ENCODE peak calls at places on chromosome 10, in ten cellular contexts. One of them, this sample, is unnamed. For H3K4me1, the result is how much of the 10 kb centered on the place peaks cover.

GRCh38 chr10:103820101-103821062 is 35.0 kb downstream of the SH3PXD2A start:
- DNase-seq in cardiac muscle cell: no peak
- DNase-seq in DND-41: no peak
- DNase-seq in OCI-LY7: no peak
- DNase-seq in mucosa of descending colon: no peak
- DNase-seq in PC-3: no peak
- DNase-seq in ascending aorta: peak
- DNase-seq in testis: peak
- DNase-seq in GM23338: no peak
- DNase-seq in PC-9: no peak
- DNase-seq in this sample: no peak

GRCh38 chr10:71630168-71630567 is 89.4 kb downstream of the C10orf105 start:
- DNase-seq in PC-3: no peak
- DNase-seq in mucosa of descending colon: no peak
- DNase-seq in testis: no peak
- DNase-seq in PC-9: no peak
- DNase-seq in GM23338: no peak
- DNase-seq in OCI-LY7: no peak
- DNase-seq in ascending aorta: no peak
- DNase-seq in cardiac muscle cell: no peak
- DNase-seq in DND-41: no peak
- DNase-seq in this sample: no peak

GRCh38 chr10:33139191-33139646 is 181.2 kb upstream of the ITGB1 start:
- DNase-seq in mucosa of descending colon: no peak
- DNase-seq in PC-9: no peak
- DNase-seq in GM23338: no peak
- DNase-seq in testis: no peak
- DNase-seq in cardiac muscle cell: no peak
- DNase-seq in PC-3: no peak
- DNase-seq in ascending aorta: no peak
- DNase-seq in DND-41: peak
- DNase-seq in OCI-LY7: peak
- DNase-seq in this sample: peak

GRCh38 chr10:3148041-3148440 is 24.5 kb downstream of the PITRM1 start:
- DNase-seq in PC-3: no peak
- DNase-seq in DND-41: no peak
- DNase-seq in mucosa of descending colon: no peak
- DNase-seq in testis: no peak
- DNase-seq in ascending aorta: no peak
- DNase-seq in GM23338: no peak
- DNase-seq in cardiac muscle cell: no peak
- DNase-seq in OCI-LY7: no peak
- DNase-seq in PC-9: no peak
- DNase-seq in this sample: no peak

GRCh38 chr10:49347827-49348226 is 48.1 kb downstream of the DRGX start:
- DNase-seq in mucosa of descending colon: no peak
- DNase-seq in testis: no peak
- DNase-seq in DND-41: no peak
- DNase-seq in PC-9: no peak
- DNase-seq in ascending aorta: no peak
- DNase-seq in GM23338: no peak
- DNase-seq in PC-3: no peak
- DNase-seq in OCI-LY7: no peak
- DNase-seq in cardiac muscle cell: no peak
- DNase-seq in this sample: no peak

GRCh38 chr10:12605580-12606405 is 256.4 kb downstream of the CAMK1D start:
- DNase-seq in cardiac muscle cell: no peak
- DNase-seq in ascending aorta: peak
- DNase-seq in OCI-LY7: peak
- DNase-seq in PC-9: peak
- DNase-seq in testis: peak
- DNase-seq in mucosa of descending colon: peak
- DNase-seq in PC-3: peak
- DNase-seq in DND-41: peak
- DNase-seq in GM23338: no peak
- DNase-seq in this sample: no peak

GRCh38 chr10:63470928-63471327 is 5.2 kb upstream of the JMJD1C start:
- DNase-seq in DND-41: no peak
- DNase-seq in cardiac muscle cell: no peak
- DNase-seq in mucosa of descending colon: no peak
- DNase-seq in PC-3: no peak
- DNase-seq in testis: no peak
- DNase-seq in ascending aorta: no peak
- DNase-seq in OCI-LY7: no peak
- DNase-seq in GM23338: no peak
- DNase-seq in PC-9: no peak
- DNase-seq in this sample: no peak

GRCh38 chr10:68105820-68106219 is 3.5 kb upstream of the MYPN start:
- DNase-seq in PC-3: peak
- DNase-seq in cardiac muscle cell: no peak
- DNase-seq in PC-9: no peak
- DNase-seq in mucosa of descending colon: no peak
- DNase-seq in ascending aorta: no peak
- DNase-seq in GM23338: no peak
- DNase-seq in testis: no peak
- DNase-seq in DND-41: no peak
- DNase-seq in OCI-LY7: no peak
- DNase-seq in this sample: no peak

GRCh38 chr10:5584895-5585516 is 60.2 kb downstream of the CALML3 start:
- DNase-seq in PC-3: peak
- DNase-seq in DND-41: no peak
- DNase-seq in cardiac muscle cell: no peak
- DNase-seq in GM23338: no peak
- DNase-seq in testis: no peak
- DNase-seq in OCI-LY7: peak
- DNase-seq in PC-9: peak
- DNase-seq in mucosa of descending colon: no peak
- DNase-seq in ascending aorta: no peak
- DNase-seq in this sample: peak

GRCh38 chr10:660413-660979 is 29.0 kb downstream of the DIP2C start:
- DNase-seq in mucosa of descending colon: peak
- DNase-seq in testis: no peak
- DNase-seq in DND-41: no peak
- DNase-seq in PC-9: no peak
- DNase-seq in cardiac muscle cell: no peak
- DNase-seq in PC-3: no peak
- DNase-seq in OCI-LY7: no peak
- DNase-seq in ascending aorta: peak
- DNase-seq in GM23338: no peak
- DNase-seq in this sample: no peak

GRCh38 chr10:69721690-69722310 is 79.9 kb upstream of the COL13A1 start:
- DNase-seq in GM23338: peak
- DNase-seq in testis: no peak
- DNase-seq in cardiac muscle cell: peak
- DNase-seq in DND-41: no peak
- DNase-seq in PC-9: no peak
- DNase-seq in PC-3: peak
- DNase-seq in mucosa of descending colon: peak
- DNase-seq in ascending aorta: no peak
- DNase-seq in OCI-LY7: no peak
- DNase-seq in this sample: peak

GRCh38 chr10:89301721-89302445 is at the start of gene IFIT2:
- DNase-seq in PC-3: peak
- DNase-seq in testis: peak
- DNase-seq in ascending aorta: no peak
- DNase-seq in DND-41: peak
- DNase-seq in OCI-LY7: peak
- DNase-seq in PC-9: peak
- DNase-seq in mucosa of descending colon: peak
- DNase-seq in cardiac muscle cell: no peak
- DNase-seq in GM23338: peak
- DNase-seq in this sample: no peak

DNA sequence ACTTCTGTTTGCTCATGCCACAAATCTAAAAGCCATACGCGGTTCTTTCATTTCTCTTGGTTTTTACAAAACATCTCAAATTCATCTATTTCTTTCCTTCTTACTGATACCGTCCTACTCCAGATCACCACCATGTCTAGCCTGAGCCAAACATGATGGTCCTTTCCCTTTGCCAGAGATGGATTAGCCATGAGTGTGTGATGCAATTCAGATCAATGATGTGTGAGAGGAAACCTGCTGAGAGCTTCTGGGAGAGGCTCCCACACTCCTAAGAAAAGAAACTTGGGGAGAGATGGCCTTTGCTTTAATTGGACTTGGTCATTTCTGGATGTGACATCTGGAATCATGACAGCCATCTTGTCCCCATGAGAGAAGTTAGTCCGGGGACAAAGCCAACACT is 367.2 kb downstream of the FGFR2 start:
- DNase-seq in PC-3: no peak
- DNase-seq in ascending aorta: no peak
- DNase-seq in mucosa of descending colon: no peak
- DNase-seq in GM23338: no peak
- DNase-seq in DND-41: no peak
- DNase-seq in PC-9: no peak
- DNase-seq in OCI-LY7: no peak
- DNase-seq in cardiac muscle cell: no peak
- DNase-seq in testis: no peak
- DNase-seq in this sample: no peak
- H3K4me1 ChIP-seq in PC-3: under half
- H3K4me1 ChIP-seq in ascending aorta: under half
- H3K4me1 ChIP-seq in mucosa of descending colon: under half
- H3K4me1 ChIP-seq in GM23338: under half
- H3K4me1 ChIP-seq in DND-41: under half
- H3K4me1 ChIP-seq in PC-9: under half
- H3K4me1 ChIP-seq in OCI-LY7: under half
- H3K4me1 ChIP-seq in cardiac muscle cell: under half
- H3K4me1 ChIP-seq in testis: under half
- H3K4me1 ChIP-seq in this sample: under half

GRCh38 chr10:90967865-90968264 is 47.0 kb upstream of the ANKRD1 start:
- DNase-seq in GM23338: no peak
- DNase-seq in PC-3: no peak
- DNase-seq in mucosa of descending colon: no peak
- DNase-seq in testis: no peak
- DNase-seq in OCI-LY7: no peak
- DNase-seq in DND-41: no peak
- DNase-seq in PC-9: no peak
- DNase-seq in ascending aorta: no peak
- DNase-seq in cardiac muscle cell: no peak
- DNase-seq in this sample: no peak

GRCh38 chr10:90965720-90966119 is 44.8 kb upstream of the ANKRD1 start:
- DNase-seq in DND-41: no peak
- DNase-seq in testis: no peak
- DNase-seq in cardiac muscle cell: no peak
- DNase-seq in mucosa of descending colon: no peak
- DNase-seq in GM23338: no peak
- DNase-seq in OCI-LY7: no peak
- DNase-seq in PC-3: no peak
- DNase-seq in ascending aorta: no peak
- DNase-seq in PC-9: no peak
- DNase-seq in this sample: no peak

GRCh38 chr10:90963331-90963730 is 42.4 kb upstream of the ANKRD1 start:
- DNase-seq in mucosa of descending colon: no peak
- DNase-seq in OCI-LY7: no peak
- DNase-seq in PC-3: no peak
- DNase-seq in ascending aorta: no peak
- DNase-seq in GM23338: no peak
- DNase-seq in DND-41: no peak
- DNase-seq in testis: no peak
- DNase-seq in cardiac muscle cell: no peak
- DNase-seq in PC-9: no peak
- DNase-seq in this sample: no peak

GRCh38 chr10:90966146-90966545 is 45.3 kb upstream of the ANKRD1 start:
- DNase-seq in DND-41: no peak
- DNase-seq in GM23338: no peak
- DNase-seq in PC-9: no peak
- DNase-seq in mucosa of descending colon: no peak
- DNase-seq in ascending aorta: no peak
- DNase-seq in testis: no peak
- DNase-seq in cardiac muscle cell: no peak
- DNase-seq in OCI-LY7: no peak
- DNase-seq in PC-3: no peak
- DNase-seq in this sample: no peak

GRCh38 chr10:90964781-90965462 is 44.0 kb upstream of the ANKRD1 start:
- DNase-seq in PC-3: no peak
- DNase-seq in DND-41: no peak
- DNase-seq in ascending aorta: no peak
- DNase-seq in mucosa of descending colon: no peak
- DNase-seq in PC-9: no peak
- DNase-seq in cardiac muscle cell: no peak
- DNase-seq in GM23338: no peak
- DNase-seq in OCI-LY7: no peak
- DNase-seq in testis: no peak
- DNase-seq in this sample: no peak
- H3K4me1 ChIP-seq in PC-3: under half
- H3K4me1 ChIP-seq in DND-41: half or more
- H3K4me1 ChIP-seq in ascending aorta: under half
- H3K4me1 ChIP-seq in mucosa of descending colon: under half
- H3K4me1 ChIP-seq in PC-9: under half
- H3K4me1 ChIP-seq in cardiac muscle cell: under half
- H3K4me1 ChIP-seq in GM23338: under half
- H3K4me1 ChIP-seq in OCI-LY7: under half
- H3K4me1 ChIP-seq in testis: under half
- H3K4me1 ChIP-seq in this sample: under half

DNA sequence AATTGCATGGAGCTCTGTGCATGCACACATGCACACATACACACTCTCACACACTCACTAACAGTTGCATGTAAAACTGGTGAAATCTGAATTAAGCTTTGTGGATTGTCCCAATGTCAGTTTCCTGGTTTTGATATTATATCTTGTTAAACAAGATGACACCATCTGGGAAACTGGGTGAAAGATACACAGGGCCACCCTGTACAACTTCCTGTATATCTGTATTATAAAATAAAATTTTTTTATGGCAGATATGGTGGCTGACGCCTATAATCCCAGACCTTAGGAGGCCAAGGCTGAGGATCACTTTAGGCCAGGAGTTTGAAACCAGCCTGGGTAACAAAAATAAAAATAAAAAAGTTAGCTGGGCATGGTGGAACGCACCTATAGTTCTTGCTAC is 87.4 kb downstream of the PTPN20 start:
- DNase-seq in GM23338: no peak
- DNase-seq in PC-3: no peak
- DNase-seq in PC-9: peak
- DNase-seq in mucosa of descending colon: peak
- DNase-seq in testis: no peak
- DNase-seq in OCI-LY7: no peak
- DNase-seq in DND-41: no peak
- DNase-seq in cardiac muscle cell: no peak
- DNase-seq in ascending aorta: no peak
- DNase-seq in this sample: no peak
- H3K4me1 ChIP-seq in GM23338: under half
- H3K4me1 ChIP-seq in PC-3: under half
- H3K4me1 ChIP-seq in PC-9: under half
- H3K4me1 ChIP-seq in mucosa of descending colon: under half
- H3K4me1 ChIP-seq in testis: under half
- H3K4me1 ChIP-seq in OCI-LY7: under half
- H3K4me1 ChIP-seq in DND-41: under half
- H3K4me1 ChIP-seq in cardiac muscle cell: under half
- H3K4me1 ChIP-seq in ascending aorta: under half
- H3K4me1 ChIP-seq in this sample: under half

DNA sequence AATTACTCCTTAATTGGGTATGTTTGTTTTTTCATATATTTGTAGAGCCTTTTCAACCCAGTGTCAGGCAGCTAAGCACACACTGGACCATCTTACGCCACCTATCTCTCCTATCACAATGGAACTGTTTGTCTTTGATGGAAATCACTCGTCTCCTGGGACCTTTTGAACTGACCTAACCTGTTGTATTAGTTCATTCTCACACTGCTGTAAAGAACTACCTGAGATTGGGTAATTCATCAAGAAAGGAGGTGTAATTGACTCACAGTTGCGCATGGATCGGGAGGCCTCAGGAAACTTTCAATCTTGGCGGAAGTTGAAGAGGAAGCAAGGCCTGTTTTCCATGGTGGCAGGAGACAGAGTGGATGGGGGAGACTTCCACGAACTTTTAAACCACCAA is 182.0 kb downstream of the TCERG1L start:
- DNase-seq in cardiac muscle cell: no peak
- DNase-seq in DND-41: no peak
- DNase-seq in PC-9: no peak
- DNase-seq in GM23338: no peak
- DNase-seq in PC-3: no peak
- DNase-seq in ascending aorta: no peak
- DNase-seq in OCI-LY7: no peak
- DNase-seq in mucosa of descending colon: no peak
- DNase-seq in testis: no peak
- DNase-seq in this sample: peak
- H3K4me1 ChIP-seq in cardiac muscle cell: under half
- H3K4me1 ChIP-seq in DND-41: under half
- H3K4me1 ChIP-seq in PC-9: under half
- H3K4me1 ChIP-seq in GM23338: under half
- H3K4me1 ChIP-seq in PC-3: under half
- H3K4me1 ChIP-seq in ascending aorta: under half
- H3K4me1 ChIP-seq in OCI-LY7: under half
- H3K4me1 ChIP-seq in mucosa of descending colon: under half
- H3K4me1 ChIP-seq in testis: under half
- H3K4me1 ChIP-seq in this sample: under half

This sample was measured in mesendoderm.